ENCODE peak calls at places on chromosomes 7 and 10, in five cellular contexts. B, C, O, F and L are unnamed samples.

GRCh38 chr10:132708936-132709335 is 77.0 kb downstream of the NKX6-2 start:
- DNase-seq in B (no peak), C (no peak), O (no peak), F (no peak), L (no peak)

GRCh38 chr7:106064836-106065559 is 47.1 kb downstream of the SYPL1 start:
- DNase-seq in B (peak), C (no peak), O (peak), F (peak), L (peak)

GRCh38 chr7:157056957-157057902 is 46.8 kb upstream of the MNX1 start:
- DNase-seq in B (no peak), C (no peak), O (no peak), F (no peak), L (no peak)

GRCh38 chr10:79374312-79375191 is 27.3 kb downstream of the PPIF start:
- DNase-seq in B (peak), C (peak), O (peak), F (peak), L (no peak)

GRCh38 chr7:7426686-7427085 is 109.0 kb downstream of the COL28A1 start:
- DNase-seq in B (no peak), C (no peak), O (no peak), F (no peak), L (no peak)

GRCh38 chr7:93707249-93707648 is 132.7 kb upstream of the CALCR start:
- DNase-seq in B (no peak), C (no peak), O (no peak), F (no peak), L (no peak)

GRCh38 chr10:125799446-125799845 is 23.6 kb downstream of the UROS start:
- DNase-seq in B (no peak), C (no peak), O (no peak), F (no peak), L (no peak)

GRCh38 chr7:131897016-131897789 is 340.8 kb upstream of the PODXL start:
- DNase-seq in B (no peak), C (no peak), O (peak), F (peak), L (no peak)

GRCh38 chr10:109894516-109894915 is 28.8 kb downstream of the XPNPEP1 start:
- DNase-seq in B (peak), C (no peak), O (peak), F (peak), L (peak)

GRCh38 chr10:70576803-70577517 is 25.6 kb downstream of the PRF1 start:
- DNase-seq in B (no peak), C (no peak), O (no peak), F (peak), L (no peak)

GRCh38 chr7:156785998-156786543 is 106.9 kb downstream of the LMBR1 start:
- DNase-seq in B (no peak), C (no peak), O (no peak), F (no peak), L (no peak)

GRCh38 chr7:88280801-88281200 is 25.9 kb downstream of the STEAP4 start:
- DNase-seq in B (no peak), C (no peak), O (no peak), F (no peak), L (no peak)

GRCh38 chr7:143492043-143492471 is 14.4 kb downstream of the TAS2R41 start:
- DNase-seq in B (no peak), C (no peak), O (peak), F (peak), L (peak)

GRCh38 chr10:51176976-51177690 is 102.8 kb downstream of the PRKG1 start:
- DNase-seq in B (no peak), C (no peak), O (peak), F (peak), L (peak)

GRCh38 chr10:130013263-130013937 is 49.3 kb upstream of the EBF3 start:
- DNase-seq in B (no peak), C (no peak), O (no peak), F (no peak), L (no peak)

GRCh38 chr10:132961-133898 is 2.0 kb upstream of the ZMYND11 start:
- DNase-seq in B (no peak), C (no peak), O (no peak), F (peak), L (no peak)

GRCh38 chr7:149722356-149722957 is 50.9 kb downstream of the ZNF467 start:
- DNase-seq in B (no peak), C (no peak), O (no peak), F (no peak), L (no peak)

GRCh38 chr10:86160890-86161585 is 205.6 kb downstream of the GRID1 start:
- DNase-seq in B (no peak), C (no peak), O (no peak), F (no peak), L (no peak)

GRCh38 chr7:82697897-82698296 is 254.3 kb upstream of the CACNA2D1 start:
- DNase-seq in B (no peak), C (no peak), O (no peak), F (peak), L (no peak)

GRCh38 chr7:4634166-4634565 is 47.9 kb upstream of the FOXK1 start:
- DNase-seq in B (no peak), C (no peak), O (peak), F (peak), L (no peak)

GRCh38 chr10:110523736-110524135 is 26.0 kb downstream of the DUSP5 start:
- DNase-seq in B (no peak), C (no peak), O (no peak), F (no peak), L (no peak)

GRCh38 chr7:67595421-67595820 is 598.8 kb downstream of the TYW1 start:
- DNase-seq in B (no peak), C (no peak), O (no peak), F (no peak), L (no peak)

GRCh38 chr10:111600772-111601171 is 523.9 kb downstream of the ADRA2A start:
- DNase-seq in B (peak), C (no peak), O (no peak), F (no peak), L (no peak)

GRCh38 chr10:73296946-73297345 is 44.5 kb upstream of the MRPS16 start:
- DNase-seq in B (no peak), C (no peak), O (no peak), F (no peak), L (no peak)

GRCh38 chr7:519429-519973 is at the start of gene PDGFA:
- DNase-seq in B (no peak), C (no peak), O (no peak), F (peak), L (no peak)

GRCh38 chr7:64308019-64308275 is 5.8 kb upstream of the ZNF736 start:
- DNase-seq in B (no peak), C (no peak), O (no peak), F (no peak), L (no peak)

GRCh38 chr7:41987-42386 is 150.4 kb upstream of the FAM20C start:
- DNase-seq in B (no peak), C (no peak), O (no peak), F (no peak), L (no peak)

GRCh38 chr10:12487366-12487765 is 138.0 kb downstream of the CAMK1D start:
- DNase-seq in B (no peak), C (no peak), O (no peak), F (no peak), L (no peak)

GRCh38 chr10:42943025-42943818 is 133.6 kb upstream of the RET start:
- DNase-seq in B (no peak), C (no peak), O (no peak), F (no peak), L (no peak)

GRCh38 chr10:17075510-17075909 is 54.1 kb downstream of the CUBN start:
- DNase-seq in B (no peak), C (no peak), O (peak), F (peak), L (peak)
- H3K4me3 ChIP-seq in B (no peak), C (no peak), O (no peak), F (no peak), L (no peak)

GRCh38 chr7:134779741-134780065 is 269 bp downstream of the CALD1 start:
- DNase-seq in B (no peak), C (no peak), O (no peak), F (no peak), L (no peak)

GRCh38 chr7:134777908-134778580 is 1.4 kb upstream of the CALD1 start:
- DNase-seq in B (no peak), C (no peak), O (no peak), F (peak), L (no peak)

GRCh38 chr7:134780166-134780853 is 876 bp downstream of the CALD1 start:
- DNase-seq in B (no peak), C (no peak), O (no peak), F (peak), L (no peak)

GRCh38 chr7:134777470-134777869 is 2.0 kb upstream of the CALD1 start:
- DNase-seq in B (no peak), C (no peak), O (no peak), F (peak), L (no peak)

GRCh38 chr7:134778941-134779740 is at the start of gene CALD1:
- DNase-seq in B (peak), C (peak), O (peak), F (peak), L (peak)
- H3K4me3 ChIP-seq in B (peak), C (peak), O (peak), F (peak), L (peak)

GRCh38 chr10:61606971-61607907 is 55.5 kb upstream of the CABCOCO1 start:
- DNase-seq in B (no peak), C (no peak), O (no peak), F (no peak), L (no peak)

GRCh38 chr10:61605221-61605620 is 57.5 kb upstream of the CABCOCO1 start:
- DNase-seq in B (no peak), C (no peak), O (no peak), F (no peak), L (no peak)

GRCh38 chr10:61609609-61610166 is 53.0 kb upstream of the CABCOCO1 start:
- DNase-seq in B (no peak), C (no peak), O (no peak), F (no peak), L (no peak)

GRCh38 chr10:61612009-61612408 is 50.7 kb upstream of the CABCOCO1 start:
- DNase-seq in B (no peak), C (no peak), O (no peak), F (no peak), L (no peak)

DNA sequence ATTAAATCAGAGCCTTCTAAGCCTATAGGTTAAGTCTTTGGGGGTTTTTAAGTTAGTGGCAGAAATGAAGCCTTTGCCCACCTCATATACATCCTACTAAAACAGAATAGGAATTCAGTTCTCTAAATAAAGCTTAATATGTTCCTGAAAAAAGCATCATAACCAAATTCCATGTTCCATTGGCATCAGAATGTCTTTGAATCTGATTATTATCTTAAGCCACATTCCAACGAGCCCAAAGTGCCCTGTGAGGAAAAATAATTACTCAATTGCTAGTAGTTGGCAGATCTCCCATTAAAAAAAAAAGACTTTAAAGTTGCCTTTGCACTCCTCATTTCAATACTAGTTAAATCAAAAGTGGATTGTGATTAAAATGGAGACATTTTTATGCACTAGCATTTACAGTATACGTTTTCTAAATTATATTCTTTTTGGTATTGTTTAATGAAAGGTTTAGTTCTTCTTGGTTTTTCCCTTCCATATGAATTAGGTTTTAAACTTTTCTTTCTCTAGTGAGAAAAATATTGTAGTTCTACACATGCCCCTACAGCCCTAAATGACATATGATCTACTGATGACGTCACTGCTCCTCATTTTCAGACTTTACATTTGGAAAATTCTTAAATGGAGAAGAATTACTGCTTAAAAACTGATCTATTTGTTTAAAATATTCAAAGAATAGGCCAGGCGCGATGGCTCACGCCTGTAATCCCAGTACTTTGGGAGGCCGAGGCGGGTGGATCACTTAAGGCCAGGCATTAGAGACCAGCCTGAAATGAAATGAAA is 54.3 kb upstream of the CABCOCO1 start:
- DNase-seq in B (no peak), C (no peak), O (no peak), F (peak), L (no peak)
- H3K4me3 ChIP-seq in B (no peak), C (no peak), O (no peak), F (no peak), L (no peak)

GRCh38 chr10:102868976-102869289 is 337 bp upstream of the AS3MT start:
- DNase-seq in B (no peak), C (no peak), O (no peak), F (no peak), L (no peak)
- H3K4me3 ChIP-seq in B (peak), C (peak), O (peak), F (peak), L (peak)

DNA sequence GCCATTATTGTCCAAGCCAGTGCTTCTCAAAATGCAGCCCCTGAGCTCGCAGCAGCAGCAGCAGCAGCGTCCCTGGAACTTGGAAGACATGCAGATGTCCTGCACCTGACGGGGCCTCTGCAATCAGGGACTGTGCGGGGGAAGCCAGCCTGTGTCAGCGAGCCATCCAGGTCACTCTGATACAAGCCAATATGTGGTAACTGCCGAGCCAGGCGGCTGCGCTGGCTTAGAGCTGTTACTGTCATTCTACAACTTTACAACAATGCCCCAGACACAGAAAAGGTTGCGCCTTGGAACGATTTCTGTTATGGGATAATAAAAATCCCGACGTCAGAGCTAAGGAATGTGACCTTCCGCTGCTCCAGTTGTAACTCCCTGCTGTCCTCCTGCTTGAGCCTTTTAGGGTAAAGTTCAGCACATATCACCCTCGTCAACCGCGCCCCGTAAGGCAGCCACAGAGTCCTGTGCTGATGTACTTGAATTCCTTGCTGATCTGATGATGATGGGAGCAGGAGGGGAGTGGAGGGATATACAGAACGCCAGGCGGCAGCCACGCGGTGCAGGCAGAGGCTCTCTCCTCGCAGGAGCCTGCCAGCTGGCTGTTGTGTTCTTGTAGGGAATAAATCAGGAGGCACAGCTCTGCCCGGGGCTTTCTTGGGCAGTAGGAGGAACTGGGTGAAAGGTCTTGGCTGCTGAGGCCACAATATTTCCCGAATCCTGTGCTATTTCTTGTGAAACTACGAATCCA is 20.0 kb upstream of the CRYGN start:
- DNase-seq in B (peak), C (peak), O (peak), F (peak), L (peak)
- H3K4me3 ChIP-seq in B (no peak), C (peak), O (peak), F (peak), L (no peak)

DNA sequence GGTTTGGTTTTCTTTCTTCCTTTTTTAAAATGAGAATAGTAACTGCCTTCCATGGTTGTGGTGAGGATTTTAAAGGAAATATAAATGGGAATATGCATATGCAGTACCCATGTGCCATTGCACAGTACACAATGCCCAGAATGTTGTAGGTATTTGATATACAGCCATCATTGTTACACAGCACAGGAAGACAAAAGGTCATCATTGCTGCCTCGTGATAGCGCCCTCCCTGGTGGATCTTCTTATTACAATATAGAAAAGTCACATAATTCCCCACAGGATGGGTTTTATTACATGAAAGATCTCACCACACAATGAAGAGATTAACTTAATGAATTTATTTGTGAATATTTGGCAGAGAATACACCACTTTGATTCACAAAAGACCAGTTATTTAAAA is 76.5 kb downstream of the PPP1R17 start:
- DNase-seq in B (no peak), C (no peak), O (no peak), F (no peak), L (no peak)
- H3K4me3 ChIP-seq in B (no peak), C (no peak), O (no peak), F (no peak), L (no peak)

DNA sequence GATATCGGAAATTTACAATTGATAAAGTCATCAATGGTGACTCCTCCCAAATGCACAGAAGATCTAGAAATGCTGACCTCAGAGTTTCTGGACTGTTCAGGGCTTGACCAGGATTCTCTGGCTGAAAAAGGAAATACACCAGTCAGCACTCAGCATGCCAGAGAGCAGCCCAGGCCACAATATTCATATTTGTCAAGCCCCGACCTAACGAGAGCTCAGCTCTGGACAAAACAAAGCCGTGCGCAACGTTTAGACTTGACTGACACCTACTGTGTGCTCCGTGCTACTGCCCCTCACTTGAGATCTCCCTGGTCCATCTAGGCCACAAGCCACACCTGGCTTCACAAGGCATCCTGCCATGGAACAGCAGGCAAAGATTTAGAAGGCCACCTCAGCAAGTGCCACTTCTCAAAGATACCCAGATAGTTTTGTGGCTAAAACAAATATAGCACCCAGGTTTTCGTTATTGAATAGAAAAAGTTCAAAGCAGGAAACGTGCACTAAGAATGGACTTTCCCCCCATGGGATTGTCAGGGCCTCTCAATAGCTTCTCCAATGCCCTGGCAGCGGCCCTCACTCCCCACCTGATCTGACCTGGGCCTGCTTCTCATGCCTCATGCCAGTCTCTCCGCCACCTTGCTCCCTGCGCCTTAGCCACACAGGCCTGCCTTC is 218.3 kb downstream of the FAM107B start:
- DNase-seq in B (no peak), C (no peak), O (no peak), F (no peak), L (no peak)
- H3K4me3 ChIP-seq in B (no peak), C (no peak), O (no peak), F (no peak), L (no peak)

GRCh38 chr7:29888006-29888405 is 81.7 kb downstream of the WIPF3 start:
- DNase-seq in B (no peak), C (no peak), O (no peak), F (no peak), L (no peak)

GRCh38 chr7:29886827-29887226 is 80.5 kb downstream of the WIPF3 start:
- DNase-seq in B (no peak), C (no peak), O (no peak), F (no peak), L (no peak)

GRCh38 chr7:29890251-29890650 is 83.9 kb downstream of the WIPF3 start:
- DNase-seq in B (no peak), C (no peak), O (no peak), F (no peak), L (no peak)

GRCh38 chr7:29891766-29892165 is 85.5 kb downstream of the WIPF3 start:
- DNase-seq in B (no peak), C (no peak), O (no peak), F (no peak), L (no peak)

GRCh38 chr7:29889288-29889687 is 83.0 kb downstream of the WIPF3 start:
- DNase-seq in B (no peak), C (no peak), O (no peak), F (no peak), L (no peak)
- H3K4me3 ChIP-seq in B (no peak), C (no peak), O (no peak), F (no peak), L (no peak)

GRCh38 chr7:100584677-100585510 is 1.0 kb downstream of the LRCH4 start:
- DNase-seq in B (peak), C (peak), O (no peak), F (peak), L (peak)

GRCh38 chr7:100583132-100584045 is 2.5 kb downstream of the LRCH4 start:
- DNase-seq in B (peak), C (no peak), O (no peak), F (peak), L (no peak)

GRCh38 chr7:100582650-100583049 is 3.3 kb downstream of the LRCH4 start:
- DNase-seq in B (no peak), C (no peak), O (no peak), F (no peak), L (no peak)

GRCh38 chr7:100585511-100586265 is at the start of gene LRCH4:
- DNase-seq in B (no peak), C (no peak), O (no peak), F (no peak), L (no peak)

GRCh38 chr7:100584046-100584676 is 1.8 kb downstream of the LRCH4 start:
- DNase-seq in B (peak), C (no peak), O (no peak), F (peak), L (no peak)
- H3K4me3 ChIP-seq in B (no peak), C (peak), O (peak), F (peak), L (peak)

GRCh38 chr10:21514808-21515580 is 10.5 kb downstream of the SKIDA1 start:
- DNase-seq in B (no peak), C (no peak), O (no peak), F (no peak), L (no peak)
- H3K4me3 ChIP-seq in B (no peak), C (peak), O (peak), F (no peak), L (no peak)